ENCODE peak calls at places on chromosome 15, in four cellular contexts. X is activated CD4-positive, CD25-positive, alpha-beta regulatory T cell treated with anti-CD3 and anti-CD28 coated beads, Interleukin-2, amount 50 U/mL, for 72 hours; K is NCI-H460; V is HTR-8/SVneo. H is an unnamed sample.

GRCh38 chr15:98241032-98241554 is 280.6 kb downstream of the ARRDC4 start:
- DNase-seq in X (no peak), K (no peak), V (peak; percentile 8), H (no peak)

GRCh38 chr15:72892986-72893385 is 109.4 kb upstream of the ADPGK start:
- DNase-seq in X (no peak), K (no peak), V (no peak), H (no peak)

GRCh38 chr15:61383421-61383820 is 154.3 kb upstream of the RORA start:
- DNase-seq in X (no peak), K (no peak), V (no peak), H (no peak)

GRCh38 chr15:73881539-73882320 is 8.4 kb downstream of the TBC1D21 start:
- DNase-seq in X (peak; percentile 8), K (no peak), V (no peak), H (no peak)

GRCh38 chr15:37088436-37088835 is 11.9 kb downstream of the MEIS2 start:
- DNase-seq in X (no peak), K (no peak), V (no peak), H (no peak)

GRCh38 chr15:74053941-74054529 is 28.3 kb downstream of the GOLGA6A start:
- DNase-seq in X (peak; percentile 68), K (peak; percentile 68), V (peak; percentile 61), H (peak; percentile 58)

GRCh38 chr15:101318147-101318809 is 23.2 kb upstream of the SNRPA1 start:
- DNase-seq in X (no peak), K (no peak), V (no peak), H (no peak)

GRCh38 chr15:78676424-78677110 is 35.6 kb upstream of the CHRNB4 start:
- DNase-seq in X (no peak), K (no peak), V (no peak), H (no peak)

GRCh38 chr15:77504310-77504709 is 83.6 kb downstream of the HMG20A start:
- DNase-seq in X (no peak), K (no peak), V (no peak), H (no peak)

GRCh38 chr15:73273181-73274002 is 95.4 kb downstream of the HCN4 start:
- DNase-seq in X (no peak), K (peak; percentile 60), V (peak; percentile 88), H (no peak)

GRCh38 chr15:31306036-31306425 is 20.6 kb upstream of the KLF13 start:
- DNase-seq in X (no peak), K (no peak), V (no peak), H (peak; percentile 2)

GRCh38 chr15:91566116-91566515 is 287.4 kb upstream of the SLCO3A1 start:
- DNase-seq in X (no peak), K (no peak), V (no peak), H (no peak)

H was measured in heart right ventricle.